ENCODE peak calls at places on chromosome 22, in four cellular contexts. W is GM23248, N is skeletal muscle cell, R is neuronal stem cell. D is an unnamed sample.

GRCh38 chr22:28560005-28560742 is 119.5 kb downstream of the TTC28 start:
- DNase-seq in W (peak), N (peak), R (no peak), D (peak)

GRCh38 chr22:29011868-29012428 is 49.7 kb downstream of the C22orf31 start:
- DNase-seq in W (no peak), N (no peak), R (no peak), D (no peak)

GRCh38 chr22:46149493-46149997 is 781 bp upstream of the PPARA start:
- DNase-seq in W (peak), N (no peak), R (peak), D (no peak)

GRCh38 chr22:45460288-45461109 is 42.2 kb upstream of the FBLN1 start:
- DNase-seq in W (peak), N (no peak), R (no peak), D (no peak)

GRCh38 chr22:19786959-19787848 is 26.6 kb downstream of the TBX1 start:
- DNase-seq in W (no peak), N (no peak), R (no peak), D (no peak)

GRCh38 chr22:44347098-44347497 is 34.3 kb upstream of the SHISAL1 start:
- DNase-seq in W (no peak), N (no peak), R (no peak), D (no peak)

GRCh38 chr22:46089426-46090041 is 60.8 kb upstream of the PPARA start:
- DNase-seq in W (no peak), N (no peak), R (no peak), D (no peak)

GRCh38 chr22:45007247-45007945 is 2.4 kb downstream of the PHF21B start:
- DNase-seq in W (peak), N (no peak), R (peak), D (no peak)

GRCh38 chr22:21850660-21851059 is 16.8 kb downstream of the MAPK1 start:
- DNase-seq in W (no peak), N (no peak), R (no peak), D (no peak)

GRCh38 chr22:48889887-48890692 is 937.6 kb downstream of the BRD1 start:
- DNase-seq in W (no peak), N (no peak), R (no peak), D (no peak)

GRCh38 chr22:20868225-20868944 is 9.6 kb downstream of the SNAP29 start:
- DNase-seq in W (no peak), N (no peak), R (no peak), D (no peak)

GRCh38 chr22:42856179-42856864 is 751 bp downstream of the ARFGAP3 start:
- DNase-seq in W (peak), N (no peak), R (peak), D (no peak)

GRCh38 chr22:49046546-49047305 is 780.9 kb downstream of the BRD1 start:
- DNase-seq in W (no peak), N (no peak), R (peak), D (no peak)

GRCh38 chr22:43164636-43165035 is 13.3 kb downstream of the TSPO start:
- DNase-seq in W (peak), N (no peak), R (no peak), D (no peak)

GRCh38 chr22:49014227-49015201 is 813.2 kb downstream of the BRD1 start:
- DNase-seq in W (no peak), N (no peak), R (no peak), D (no peak)

GRCh38 chr22:22168190-22168940 is 76.2 kb upstream of the VPREB1 start:
- DNase-seq in W (peak), N (peak), R (no peak), D (peak)

GRCh38 chr22:27348634-27349033 is 452.9 kb downstream of the MN1 start:
- DNase-seq in W (peak), N (no peak), R (no peak), D (peak)

GRCh38 chr22:49026476-49027121 is 801.1 kb downstream of the BRD1 start:
- DNase-seq in W (no peak), N (no peak), R (no peak), D (no peak)

GRCh38 chr22:47450876-47451475 is 688.5 kb downstream of the TBC1D22A start:
- DNase-seq in W (no peak), N (no peak), R (no peak), D (no peak)

GRCh38 chr22:43381693-43382092 is 30.1 kb upstream of the MPPED1 start:
- DNase-seq in W (no peak), N (no peak), R (no peak), D (no peak)

GRCh38 chr22:27833803-27834202 is 32.2 kb upstream of the MN1 start:
- DNase-seq in W (no peak), N (no peak), R (no peak), D (no peak)

GRCh38 chr22:43291381-43291780 is 51.8 kb downstream of the SCUBE1 start:
- DNase-seq in W (no peak), N (no peak), R (no peak), D (no peak)

GRCh38 chr22:46007003-46007847 is 30.3 kb upstream of the WNT7B start:
- DNase-seq in W (peak), N (peak), R (no peak), D (peak)

GRCh38 chr22:50347157-50347556 is 4.0 kb downstream of the PPP6R2 start:
- DNase-seq in W (no peak), N (no peak), R (no peak), D (no peak)
- H3K4me3 ChIP-seq in W (no peak), N (no peak), R (no peak), D (no peak)

DNA sequence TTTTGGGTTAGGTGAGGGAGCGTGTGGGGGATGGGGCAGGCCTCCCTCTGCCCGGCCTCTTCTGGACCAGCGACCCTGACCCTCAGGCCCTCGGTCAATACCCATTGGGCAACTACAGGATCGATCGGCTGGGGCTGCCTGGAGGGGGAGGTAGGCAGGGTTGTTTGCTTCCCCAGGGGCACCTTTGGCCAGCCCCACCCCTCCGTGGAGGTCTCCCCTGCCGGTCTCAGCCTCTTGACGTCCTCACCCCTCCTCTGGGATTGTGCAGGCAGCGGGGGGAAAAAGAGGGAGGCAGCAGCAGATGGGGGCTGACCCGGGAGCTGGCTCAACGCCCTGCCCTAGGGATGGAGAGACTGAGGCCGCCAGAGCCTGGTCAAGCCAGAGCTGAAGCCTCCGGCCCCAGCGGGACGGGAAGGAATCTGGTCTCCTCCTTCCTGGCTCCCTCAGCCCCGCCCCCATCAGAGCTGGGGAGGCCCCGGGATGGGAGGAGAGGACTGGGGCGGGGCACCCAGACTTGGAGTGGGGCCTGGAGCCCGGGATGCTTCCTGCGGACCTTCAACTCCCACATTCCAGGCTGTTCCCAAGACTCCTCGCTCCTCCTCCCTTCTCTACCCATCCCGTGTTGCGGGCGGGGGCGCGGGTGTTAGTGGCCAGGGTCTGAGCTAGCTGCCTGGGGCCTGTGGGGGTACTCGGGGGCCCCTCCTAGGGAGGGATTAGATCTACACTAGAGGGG is 14.4 kb upstream of the CDC42EP1 start:
- DNase-seq in W (peak), N (peak), R (peak), D (no peak)
- H3K4me3 ChIP-seq in W (peak), N (peak), R (peak), D (peak)

GRCh38 chr22:16603448-16603768 is 10.8 kb upstream of the CCT8L2 start:
- DNase-seq in W (no peak), N (no peak), R (no peak), D (no peak)
- H3K4me3 ChIP-seq in W (no peak), N (no peak), R (no peak), D (peak)

GRCh38 chr22:38468761-38469305 is 937 bp downstream of the KDELR3 start:
- DNase-seq in W (no peak), N (no peak), R (no peak), D (no peak)
- H3K4me3 ChIP-seq in W (peak), N (peak), R (no peak), D (peak)

GRCh38 chr22:37120569-37121340 is 11.2 kb upstream of the TMPRSS6 start:
- DNase-seq in W (no peak), N (no peak), R (no peak), D (no peak)

GRCh38 chr22:37119872-37120271 is 10.4 kb upstream of the TMPRSS6 start:
- DNase-seq in W (no peak), N (no peak), R (no peak), D (no peak)

GRCh38 chr22:37123649-37124048 is 14.1 kb upstream of the TMPRSS6 start:
- DNase-seq in W (no peak), N (no peak), R (no peak), D (no peak)

GRCh38 chr22:37121887-37122591 is 12.5 kb upstream of the TMPRSS6 start:
- DNase-seq in W (peak), N (no peak), R (no peak), D (peak)

DNA sequence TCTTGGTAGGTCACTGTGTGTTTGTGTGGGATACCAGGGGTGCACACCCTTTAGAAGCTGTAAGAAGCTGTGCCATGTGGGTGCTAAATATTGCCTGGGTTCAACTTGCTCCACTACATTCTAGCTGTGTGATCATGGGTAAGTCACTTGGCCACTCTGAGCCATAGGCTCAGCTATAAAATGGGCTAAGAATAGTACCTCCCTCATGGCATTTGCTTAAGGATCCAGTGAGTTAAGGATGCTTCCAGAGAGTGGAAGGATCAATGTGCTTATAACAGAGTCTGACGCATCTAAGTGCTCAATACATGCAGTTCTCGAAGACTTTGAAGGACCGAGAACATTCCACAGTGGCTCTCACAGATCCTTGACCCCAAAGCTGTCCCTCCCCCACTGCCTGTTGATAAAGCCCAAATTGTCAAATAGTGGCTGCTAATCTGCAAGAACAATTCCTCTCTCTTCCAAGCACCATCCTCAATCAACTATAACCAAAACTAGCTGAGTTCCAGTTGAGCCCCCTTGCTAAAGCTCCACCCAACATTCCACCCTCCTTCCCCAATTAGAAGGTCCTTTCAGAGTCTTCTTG is 13.2 kb upstream of the TMPRSS6 start:
- DNase-seq in W (no peak), N (no peak), R (no peak), D (no peak)
- H3K4me3 ChIP-seq in W (no peak), N (no peak), R (no peak), D (no peak)

GRCh38 chr22:23841736-23842404 is 3.1 kb upstream of the DERL3 start:
- DNase-seq in W (no peak), N (no peak), R (no peak), D (no peak)
- H3K4me3 ChIP-seq in W (no peak), N (no peak), R (no peak), D (no peak)

DNA sequence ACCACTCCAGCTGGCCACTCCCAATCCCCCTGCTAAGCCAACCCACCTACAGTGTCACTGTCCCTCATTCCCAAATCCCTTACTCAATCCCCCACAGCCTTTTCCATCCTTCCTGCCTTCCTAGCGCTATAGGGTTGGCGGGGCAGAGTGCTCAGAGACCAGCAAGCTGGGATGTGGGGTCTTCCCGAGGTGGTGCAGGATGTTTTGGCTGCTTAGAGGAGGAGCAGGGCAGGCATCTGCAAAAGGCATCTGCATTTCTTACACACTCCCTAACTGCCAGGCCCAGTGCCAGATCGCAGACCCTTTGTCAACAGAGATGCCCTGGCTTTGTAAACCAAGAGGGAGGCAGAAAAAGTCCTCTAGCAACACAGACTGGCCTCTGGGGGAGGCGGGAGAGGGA is 37.9 kb upstream of the ADA2 start:
- DNase-seq in W (no peak), N (no peak), R (no peak), D (no peak)
- H3K4me3 ChIP-seq in W (no peak), N (no peak), R (no peak), D (no peak)

GRCh38 chr22:33481550-33481949 is 423.4 kb upstream of the SYN3 start:
- DNase-seq in W (no peak), N (no peak), R (no peak), D (no peak)
- H3K4me3 ChIP-seq in W (no peak), N (no peak), R (no peak), D (no peak)

DNA sequence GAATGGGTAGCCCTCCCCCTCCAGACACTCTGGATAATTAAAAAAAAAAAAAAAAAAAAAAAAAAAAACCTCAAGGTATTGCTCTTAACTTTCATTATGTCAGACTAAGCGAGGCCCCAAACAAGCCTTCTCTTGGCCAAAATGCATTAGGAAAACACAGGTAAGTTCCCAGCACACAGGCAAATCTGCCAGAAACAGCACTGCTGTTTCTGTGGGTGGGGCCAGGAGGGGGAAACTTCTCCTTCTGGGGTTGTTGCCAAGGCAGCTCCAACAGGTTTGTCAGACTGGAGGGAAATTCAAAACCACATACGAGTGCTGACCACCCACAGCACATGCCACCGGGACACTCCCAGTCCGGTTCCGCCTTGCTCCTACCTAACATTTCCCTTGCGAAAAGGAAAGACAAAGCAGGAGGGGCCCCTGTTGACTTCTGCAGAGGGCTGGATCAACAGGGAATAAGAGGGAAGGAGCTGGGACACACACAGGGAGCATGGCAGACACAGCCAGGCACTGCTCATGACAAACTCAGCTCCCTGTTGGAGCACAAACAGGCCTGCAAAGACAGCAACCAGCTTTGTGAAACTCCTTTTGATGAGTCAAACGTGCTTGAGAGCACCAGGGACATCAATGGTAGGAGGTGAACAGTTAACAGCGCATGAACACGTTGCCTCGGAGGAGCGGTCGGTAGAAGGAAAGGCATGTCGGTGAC is 55.0 kb downstream of the MYH9 start:
- DNase-seq in W (peak), N (peak), R (no peak), D (no peak)
- H3K4me3 ChIP-seq in W (no peak), N (no peak), R (no peak), D (no peak)